ENCODE peak calls at places on chromosomes 3 and 15, in six cellular contexts. T, Z, E, J, O and M are unnamed samples.

GRCh38 chr3:10883478-10884234 is 67.6 kb downstream of the SLC6A11 start:
- DNase-seq in T (no peak), Z (peak), E (no peak), J (no peak), O (peak), M (no peak)

GRCh38 chr3:161067346-161067745 is 37.8 kb downstream of the B3GALNT1 start:
- DNase-seq in T (no peak), Z (no peak), E (no peak), J (no peak), O (no peak), M (no peak)

GRCh38 chr3:136982520-136983138 is 24.8 kb downstream of the IL20RB start:
- DNase-seq in T (no peak), Z (no peak), E (peak), J (no peak), O (no peak), M (no peak)

GRCh38 chr3:74523811-74524210 is 90.6 kb downstream of the CNTN3 start:
- DNase-seq in T (no peak), Z (no peak), E (no peak), J (no peak), O (no peak), M (no peak)

GRCh38 chr15:51089699-51090098 is 5.0 kb downstream of the TNFAIP8L3 start:
- DNase-seq in T (no peak), Z (no peak), E (no peak), J (no peak), O (no peak), M (no peak)

GRCh38 chr15:64883997-64884511 is 27.6 kb upstream of the ANKDD1A start:
- DNase-seq in T (peak), Z (peak), E (peak), J (no peak), O (peak), M (no peak)

GRCh38 chr15:71709808-71710418 is 100.4 kb upstream of the NR2E3 start:
- DNase-seq in T (no peak), Z (no peak), E (no peak), J (no peak), O (no peak), M (no peak)

GRCh38 chr15:58227706-58228543 is 89.7 kb downstream of the AQP9 start:
- DNase-seq in T (peak), Z (peak), E (no peak), J (peak), O (peak), M (peak)

GRCh38 chr3:71989165-71989564 is 204.2 kb upstream of the PROK2 start:
- DNase-seq in T (no peak), Z (no peak), E (no peak), J (no peak), O (no peak), M (no peak)

GRCh38 chr3:194584866-194585265 is 48.4 kb downstream of the TMEM44 start:
- DNase-seq in T (no peak), Z (no peak), E (no peak), J (no peak), O (no peak), M (no peak)

GRCh38 chr15:90049666-90050604 is 48.8 kb downstream of the ZNF710 start:
- DNase-seq in T (no peak), Z (no peak), E (no peak), J (no peak), O (peak), M (no peak)

GRCh38 chr15:39171944-39172368 is 408.9 kb upstream of the THBS1 start:
- DNase-seq in T (no peak), Z (no peak), E (peak), J (peak), O (peak), M (peak)

GRCh38 chr3:13200951-13201350 is 127.7 kb upstream of the IQSEC1 start:
- DNase-seq in T (no peak), Z (no peak), E (no peak), J (no peak), O (no peak), M (no peak)

GRCh38 chr3:11059090-11059798 is 66.7 kb downstream of the SLC6A1 start:
- DNase-seq in T (no peak), Z (peak), E (peak), J (peak), O (peak), M (peak)

GRCh38 chr3:134211797-134212196 is 38.9 kb downstream of the RYK start:
- DNase-seq in T (no peak), Z (peak), E (peak), J (peak), O (peak), M (no peak)

GRCh38 chr3:195047536-195047935 is 223.4 kb downstream of the XXYLT1 start:
- DNase-seq in T (no peak), Z (no peak), E (no peak), J (no peak), O (no peak), M (no peak)

GRCh38 chr15:27601239-27601942 is 497.7 kb downstream of the OCA2 start:
- DNase-seq in T (no peak), Z (no peak), E (peak), J (peak), O (peak), M (no peak)

GRCh38 chr3:127849368-127849767 is 27.1 kb upstream of the MGLL start:
- DNase-seq in T (no peak), Z (no peak), E (no peak), J (no peak), O (peak), M (no peak)

GRCh38 chr3:153284282-153284938 is 122.4 kb downstream of the RAP2B start:
- DNase-seq in T (peak), Z (peak), E (peak), J (no peak), O (peak), M (peak)

GRCh38 chr15:35329993-35330695 is 215.8 kb downstream of the DPH6 start:
- DNase-seq in T (no peak), Z (no peak), E (no peak), J (no peak), O (no peak), M (no peak)

GRCh38 chr3:53495091-53495517 is 693 bp downstream of the CACNA1D start:
- DNase-seq in T (no peak), Z (no peak), E (no peak), J (no peak), O (no peak), M (peak)

GRCh38 chr15:29140475-29141172 is 129.0 kb downstream of the NSMCE3 start:
- DNase-seq in T (no peak), Z (no peak), E (no peak), J (no peak), O (no peak), M (no peak)

GRCh38 chr3:88075497-88075896 is 16.4 kb downstream of the ZNF654 start:
- DNase-seq in T (no peak), Z (no peak), E (no peak), J (no peak), O (no peak), M (no peak)

GRCh38 chr3:27679691-27680090 is 42.4 kb downstream of the EOMES start:
- DNase-seq in T (no peak), Z (no peak), E (no peak), J (no peak), O (no peak), M (no peak)

GRCh38 chr3:114519415-114519814 is 225.6 kb downstream of the TIGIT start:
- DNase-seq in T (no peak), Z (no peak), E (no peak), J (no peak), O (peak), M (no peak)

GRCh38 chr15:29018406-29018805 is 132.6 kb downstream of the APBA2 start:
- DNase-seq in T (no peak), Z (no peak), E (no peak), J (no peak), O (no peak), M (no peak)

GRCh38 chr3:39903253-39903652 is 93.8 kb downstream of the MYRIP start:
- DNase-seq in T (no peak), Z (no peak), E (no peak), J (no peak), O (no peak), M (no peak)

GRCh38 chr15:92050220-92050898 is 196.9 kb downstream of the SLCO3A1 start:
- DNase-seq in T (no peak), Z (no peak), E (no peak), J (no peak), O (no peak), M (no peak)

GRCh38 chr3:68919000-68919399 is 13.3 kb downstream of the TAFA4 start:
- DNase-seq in T (no peak), Z (no peak), E (peak), J (no peak), O (no peak), M (no peak)

GRCh38 chr3:197736010-197736490 is 654 bp downstream of the RUBCN start:
- DNase-seq in T (no peak), Z (peak), E (no peak), J (peak), O (no peak), M (no peak)

GRCh38 chr3:76010252-76010651 is 224.9 kb upstream of the ZNF717 start:
- DNase-seq in T (no peak), Z (no peak), E (no peak), J (no peak), O (no peak), M (no peak)

GRCh38 chr3:182668541-182668940 is 124.8 kb upstream of the ATP11B start:
- DNase-seq in T (no peak), Z (no peak), E (no peak), J (no peak), O (no peak), M (no peak)